ENCODE peak calls at places on chromosome 12, in seven cellular contexts. Q, A, M, N, W, L and K are unnamed samples.

GRCh38 chr12:22974865-22975264 is 349.9 kb downstream of the ETNK1 start:
- DNase-seq in A (peak; percentile 9), Q (no peak), M (peak; percentile 96), N (no peak), L (no peak), W (no peak), K (no peak)

GRCh38 chr12:119024226-119024810 is 43.0 kb downstream of the SRRM4 start:
- DNase-seq in W (no peak), M (no peak), A (no peak), Q (no peak), N (no peak), L (no peak), K (no peak)

GRCh38 chr12:31562594-31563328 is 28.2 kb downstream of the DENND5B start:
- DNase-seq in A (no peak), N (no peak), M (no peak), Q (no peak), W (no peak), L (no peak), K (no peak)

GRCh38 chr12:30796508-30796780 is 41.7 kb upstream of the CAPRIN2 start:
- DNase-seq in N (no peak), L (peak; percentile 58), W (peak; percentile 37), M (peak; percentile 78), A (peak; percentile 36), Q (no peak), K (peak; percentile 63)

GRCh38 chr12:98845957-98846356 is 200.9 kb downstream of the APAF1 start:
- DNase-seq in Q (no peak), N (no peak), L (no peak), A (no peak), W (no peak), M (peak; percentile 13), K (no peak)

GRCh38 chr12:61037792-61038191 is 1222.4 kb upstream of the USP15 start:
- DNase-seq in N (no peak), Q (no peak), A (no peak), L (no peak), W (no peak), M (no peak), K (no peak)

GRCh38 chr12:26870491-26871419 is 37.8 kb upstream of the ITPR2 start:
- DNase-seq in Q (no peak), W (peak; percentile 95), N (no peak), A (no peak), L (no peak), M (peak; percentile 52), K (no peak)

GRCh38 chr12:57893460-57894353 is 47.2 kb upstream of the CTDSP2 start:
- DNase-seq in Q (peak; percentile 91), N (peak; percentile 96), L (peak; percentile 93), M (peak; percentile 94), W (peak; percentile 84), A (no peak), K (peak; percentile 37)

GRCh38 chr12:12720637-12721250 is 3.6 kb downstream of the CDKN1B start:
- DNase-seq in L (no peak), W (no peak), A (no peak), Q (no peak), N (peak; percentile 26), M (peak; percentile 45), K (no peak)

GRCh38 chr12:42396473-42397259 is 70.7 kb downstream of the PPHLN1 start:
- DNase-seq in L (no peak), Q (no peak), A (no peak), W (no peak), M (peak; percentile 4), N (no peak), K (no peak)

GRCh38 chr12:22684526-22685118 is 59.7 kb downstream of the ETNK1 start:
- DNase-seq in N (no peak), L (no peak), M (peak; percentile 67), W (no peak), Q (no peak), A (no peak), K (peak; percentile 48)

GRCh38 chr12:51907083-51907863 is at the start of gene ACVRL1:
- DNase-seq in N (no peak), L (no peak), W (no peak), A (no peak), M (peak; percentile 51), Q (no peak), K (no peak)

GRCh38 chr12:113486722-113487121 is 15.1 kb upstream of the LHX5 start:
- DNase-seq in A (no peak), N (no peak), L (no peak), Q (no peak), M (no peak), W (no peak), K (no peak)

GRCh38 chr12:113485330-113485729 is 13.7 kb upstream of the LHX5 start:
- DNase-seq in Q (no peak), A (no peak), N (no peak), W (no peak), L (no peak), M (no peak), K (no peak)

GRCh38 chr12:113482334-113482733 is 10.7 kb upstream of the LHX5 start:
- DNase-seq in Q (no peak), W (no peak), N (no peak), M (no peak), A (no peak), L (no peak), K (no peak)

DNA sequence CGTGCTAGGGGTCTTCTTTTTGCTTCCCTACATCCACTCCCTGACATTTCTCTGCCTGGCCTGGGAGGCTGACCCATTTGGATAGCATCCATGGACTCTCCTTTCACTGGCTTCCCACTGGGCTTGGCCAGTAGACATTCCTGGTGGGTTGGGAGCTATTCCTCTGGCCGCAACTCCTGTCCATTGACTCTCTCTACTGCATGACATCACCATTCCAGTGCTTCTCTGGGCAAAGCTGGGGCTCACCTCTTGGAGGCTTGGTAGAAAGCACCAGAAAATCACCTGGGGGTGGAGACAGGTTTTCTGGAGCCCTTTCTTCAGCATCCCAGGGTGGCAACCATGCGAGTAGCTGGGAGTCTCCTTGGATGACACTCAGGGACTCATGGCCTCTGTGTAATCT is 16.7 kb upstream of the LHX5 start:
- DNase-seq in N (no peak), A (no peak), M (no peak), L (no peak), Q (no peak), W (no peak), K (no peak)
- H3K9me3 ChIP-seq in N (no peaks in the 10 kb centered on the region), A (no peaks in the 10 kb centered on the region), M (no peaks in the 10 kb centered on the region), L (no peaks in the 10 kb centered on the region), Q (no peaks in the 10 kb centered on the region), W (no peaks in the 10 kb centered on the region), K (no peaks in the 10 kb centered on the region)

GRCh38 chr12:54356951-54357356 is 7.3 kb downstream of the GPR84 start:
- DNase-seq in L (no peak), N (no peak), A (no peak), W (no peak), M (no peak), Q (no peak), K (peak; percentile 38)

GRCh38 chr12:54352891-54353874 is 11.1 kb downstream of the GPR84 start:
- DNase-seq in Q (no peak), L (no peak), W (peak; percentile 72), A (peak; percentile 56), N (no peak), M (peak; percentile 74), K (no peak)

GRCh38 chr12:54357802-54358619 is 6.3 kb downstream of the GPR84 start:
- DNase-seq in N (no peak), A (peak; percentile 82), M (peak; percentile 64), L (no peak), Q (no peak), W (no peak), K (no peak)

GRCh38 chr12:54356228-54356627 is 8.1 kb downstream of the GPR84 start:
- DNase-seq in N (no peak), M (no peak), A (peak; percentile 20), W (no peak), L (no peak), Q (no peak), K (no peak)

DNA sequence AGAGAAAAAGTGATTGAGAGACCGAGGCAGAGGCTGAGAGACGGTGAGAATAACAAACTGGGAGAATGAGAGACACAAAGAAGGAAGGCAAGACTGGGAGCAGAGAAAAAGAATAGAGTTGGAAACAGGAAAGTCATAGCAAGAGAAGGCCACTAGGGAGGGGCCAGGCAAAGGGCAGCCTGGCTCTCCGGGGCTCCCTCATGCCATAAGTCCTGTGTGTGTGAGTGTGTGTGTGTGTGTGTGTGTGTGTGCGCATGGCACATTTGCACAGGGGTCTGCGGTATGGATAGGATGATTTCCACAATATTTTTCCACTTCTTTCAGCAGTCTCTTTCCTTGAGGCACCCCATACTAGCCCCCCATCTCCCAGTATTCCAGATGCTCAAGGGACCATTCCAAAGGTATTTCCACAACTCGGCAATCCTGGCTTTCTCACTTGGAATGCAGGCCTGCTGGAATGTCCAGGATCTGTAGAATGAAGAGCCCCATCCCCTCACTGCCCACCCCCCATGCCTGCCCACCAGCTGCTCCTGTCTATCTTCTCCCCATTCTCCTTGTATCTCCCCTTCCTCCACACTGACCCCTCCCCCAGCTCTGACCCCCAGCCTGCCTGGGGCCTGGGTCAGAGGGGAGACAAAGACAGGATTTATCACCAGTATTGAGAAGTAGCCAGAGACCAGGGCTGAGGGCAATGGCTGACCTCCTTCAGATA is 9.0 kb downstream of the GPR84 start:
- DNase-seq in Q (no peak), W (no peak), M (no peak), N (no peak), A (no peak), L (no peak), K (no peak)
- H3K4me1 ChIP-seq in Q (peaks cover 37% of the 10 kb centered on the region), W (peaks cover 85% of the 10 kb centered on the region), M (peaks cover 37% of the 10 kb centered on the region), N (peaks cover 74% of the 10 kb centered on the region), A (peaks cover 55% of the 10 kb centered on the region), L (no peaks in the 10 kb centered on the region), K (peaks cover 49% of the 10 kb centered on the region)

GRCh38 chr12:109914461-109914860 is 14.4 kb downstream of the TCHP start:
- DNase-seq in N (no peak), A (no peak), M (no peak), W (peak; percentile 68), Q (no peak), L (no peak), K (no peak)
- H3K36me3 ChIP-seq in N (peaks cover 100% of the 10 kb centered on the region), A (peaks cover 76% of the 10 kb centered on the region), M (peaks cover 17% of the 10 kb centered on the region), W (peaks cover 22% of the 10 kb centered on the region), Q (peaks cover 100% of the 10 kb centered on the region), L (peaks cover 6% of the 10 kb centered on the region), K (peaks cover 43% of the 10 kb centered on the region)

GRCh38 chr12:129607756-129608155 is 296.1 kb downstream of the TMEM132D start:
- DNase-seq in W (no peak), A (no peak), M (no peak), L (no peak), Q (no peak), N (no peak), K (no peak)
- H3K9me3 ChIP-seq in W (no peaks in the 10 kb centered on the region), A (no peaks in the 10 kb centered on the region), M (no peaks in the 10 kb centered on the region), L (peaks cover 1% of the 10 kb centered on the region), Q (no peaks in the 10 kb centered on the region), N (no peaks in the 10 kb centered on the region), K (peaks cover 2% of the 10 kb centered on the region)

GRCh38 chr12:108839011-108839889 is 18.1 kb downstream of the SSH1 start:
- DNase-seq in A (no peak), W (peak; percentile 43), L (peak; percentile 89), N (peak; percentile 92), M (peak; percentile 84), Q (peak; percentile 73), K (no peak)
- H3K4me1 ChIP-seq in A (peaks cover 10% of the 10 kb centered on the region), W (peaks cover 30% of the 10 kb centered on the region), L (peaks cover 9% of the 10 kb centered on the region), N (peaks cover 76% of the 10 kb centered on the region), M (peaks cover 50% of the 10 kb centered on the region), Q (peaks cover 81% of the 10 kb centered on the region), K (no peaks in the 10 kb centered on the region)

GRCh38 chr12:68821357-68822188 is 13.6 kb downstream of the MDM2 start:
- DNase-seq in N (no peak), Q (no peak), L (no peak), A (no peak), W (no peak), M (no peak), K (no peak)
- H3K36me3 ChIP-seq in N (peaks cover 94% of the 10 kb centered on the region), Q (peaks cover 96% of the 10 kb centered on the region), L (no peaks in the 10 kb centered on the region), A (peaks cover 88% of the 10 kb centered on the region), W (peaks cover 44% of the 10 kb centered on the region), M (peaks cover 92% of the 10 kb centered on the region), K (peaks cover 86% of the 10 kb centered on the region)